ENCODE peak calls at places on chromosomes 6 and 20, in nine cellular contexts. P is HEK293T; Z is D341Med; Y is CD4-positive, alpha-beta memory T cell; I is germinal center; T is Right ventricle myocardium superior; X is T-helper 22 cell; A is astrocyte of the spinal cord; G is T-helper 9 cell. R is an unnamed sample.

GRCh38 chr20:45012682-45013302 is 46.5 kb downstream of the STK4 start:
- DNase-seq in Y (no peak), X (no peak), I (no peak), A (peak), T (no peak), Z (no peak), G (no peak), P (no peak), R (no peak)

GRCh38 chr6:166940643-166941068 is 15.7 kb downstream of the RNASET2 start:
- DNase-seq in G (no peak), Z (no peak), P (no peak), I (no peak), T (no peak), Y (no peak), X (no peak), A (no peak), R (no peak)

GRCh38 chr6:2021713-2022125 is 223.7 kb downstream of the GMDS start:
- DNase-seq in Z (peak), T (peak), X (no peak), I (no peak), A (peak), G (no peak), Y (no peak), P (no peak), R (peak)

GRCh38 chr6:44464527-44465310 is 77.2 kb downstream of the CDC5L start:
- DNase-seq in I (no peak), X (no peak), P (no peak), Z (no peak), T (peak), A (no peak), G (no peak), Y (no peak), R (no peak)

GRCh38 chr6:152054441-152054840 is 247.0 kb downstream of the ESR1 start:
- DNase-seq in X (no peak), T (no peak), G (no peak), P (no peak), Y (no peak), A (peak), I (no peak), Z (no peak), R (no peak)

GRCh38 chr20:22805219-22805618 is 220.8 kb upstream of the FOXA2 start:
- DNase-seq in P (no peak), Y (no peak), I (no peak), X (no peak), Z (no peak), G (no peak), A (peak), T (peak), R (peak)

GRCh38 chr6:117494694-117495318 is 12.3 kb downstream of the DCBLD1 start:
- DNase-seq in X (no peak), A (no peak), T (no peak), I (no peak), Y (no peak), G (no peak), P (no peak), Z (no peak), R (no peak)

GRCh38 chr6:2351807-2352431 is 106.5 kb upstream of the GMDS start:
- DNase-seq in G (no peak), T (no peak), X (no peak), I (no peak), Y (no peak), Z (no peak), A (peak), P (no peak), R (no peak)